ENCODE peak calls at places on chromosome 3, in seven cellular contexts. W is body of pancreas, Y is stomach, T is NB4, Z is uterus, X is upper lobe of left lung, V is HCT116. R is an unnamed sample.

GRCh38 chr3:122694966-122695365 is 14.3 kb downstream of the PARP14 start:
- DNase-seq in W (no peak), Y (no peak), T (no peak), Z (no peak), X (no peak), V (no peak), R (no peak)

GRCh38 chr3:149572796-149573414 is 84.9 kb downstream of the WWTR1 start:
- DNase-seq in W (no peak), Y (no peak), T (no peak), Z (peak; percentile 35), X (no peak), V (no peak), R (no peak)

GRCh38 chr3:122988507-122988906 is 39.1 kb downstream of the SEMA5B start:
- DNase-seq in W (no peak), Y (no peak), T (no peak), Z (no peak), X (no peak), V (no peak), R (no peak)

GRCh38 chr3:43417133-43417532 is 130.8 kb downstream of the SNRK start:
- DNase-seq in W (no peak), Y (no peak), T (no peak), Z (no peak), X (no peak), V (no peak), R (no peak)

GRCh38 chr3:43097681-43098080 is 8.2 kb downstream of the POMGNT2 start:
- DNase-seq in W (no peak), Y (no peak), T (no peak), Z (no peak), X (no peak), V (no peak), R (no peak)

GRCh38 chr3:115139072-115139471 is 8.0 kb downstream of the ZBTB20 start:
- DNase-seq in W (no peak), Y (no peak), T (no peak), Z (no peak), X (no peak), V (no peak), R (no peak)

GRCh38 chr3:86149054-86149453 is 841.9 kb downstream of the VGLL3 start:
- DNase-seq in W (no peak), Y (no peak), T (no peak), Z (no peak), X (no peak), V (no peak), R (no peak)

GRCh38 chr3:88005066-88005465 is 53.7 kb downstream of the CGGBP1 start:
- DNase-seq in W (no peak), Y (no peak), T (peak; percentile 37), Z (no peak), X (no peak), V (peak; percentile 18), R (no peak)

GRCh38 chr3:43062556-43063040 is 43.3 kb downstream of the POMGNT2 start:
- DNase-seq in W (no peak), Y (no peak), T (no peak), Z (no peak), X (no peak), V (no peak), R (peak; percentile 76)

GRCh38 chr3:197031315-197032285 is 2.0 kb upstream of the MELTF start:
- DNase-seq in W (peak; percentile 36), Y (peak; percentile 70), T (peak; percentile 97), Z (peak; percentile 97), X (no peak), V (peak; percentile 99), R (peak; percentile 91)

GRCh38 chr3:39531681-39532080 is 64.2 kb downstream of the MOBP start:
- DNase-seq in W (no peak), Y (no peak), T (peak; percentile 4), Z (no peak), X (no peak), V (peak; percentile 21), R (no peak)

GRCh38 chr3:2810723-2811122 is 299.5 kb downstream of the IL5RA start:
- DNase-seq in W (no peak), Y (no peak), T (peak; percentile 6), Z (no peak), X (no peak), V (no peak), R (no peak)

GRCh38 chr3:171132873-171133272 is 106.4 kb upstream of the SLC2A2 start:
- DNase-seq in W (no peak), Y (no peak), T (no peak), Z (no peak), X (no peak), V (no peak), R (no peak)

GRCh38 chr3:42756681-42757213 is 16.3 kb downstream of the CCDC13 start:
- DNase-seq in W (no peak), Y (no peak), T (no peak), Z (no peak), X (no peak), V (no peak), R (peak; percentile 56)

GRCh38 chr3:179266701-179267211 is 15.8 kb upstream of the KCNMB3 start:
- DNase-seq in W (no peak), Y (no peak), T (peak; percentile 33), Z (peak; percentile 52), X (peak; percentile 56), V (no peak), R (no peak)

GRCh38 chr3:19149388-19149787 is 1.1 kb downstream of the KCNH8 start:
- DNase-seq in W (peak; percentile 19), Y (no peak), T (peak; percentile 39), Z (no peak), X (no peak), V (no peak), R (no peak)

GRCh38 chr3:40463579-40463978 is 6.4 kb downstream of the RPL14 start:
- DNase-seq in W (no peak), Y (no peak), T (no peak), Z (no peak), X (no peak), V (no peak), R (no peak)

GRCh38 chr3:116614795-116615362 is 94.7 kb upstream of the TUSC7 start:
- DNase-seq in W (no peak), Y (no peak), T (peak; percentile 8), Z (no peak), X (no peak), V (no peak), R (no peak)

GRCh38 chr3:30934208-30934550 is 39.7 kb upstream of the GADL1 start:
- DNase-seq in W (no peak), Y (no peak), T (peak; percentile 65), Z (no peak), X (no peak), V (peak; percentile 40), R (no peak)
- TF ChIP-seq CTCF in W (peak; percentile 57), Y (peak; percentile 15), T (peak; percentile 48), Z (peak; percentile 56), X (peak; percentile 30), V (peak; percentile 58), R (no peak)

GRCh38 chr3:128725547-128725931 is 444 bp upstream of the RAB7A start:
- DNase-seq in W (no peak), Y (no peak), T (no peak), Z (no peak), X (no peak), V (no peak), R (no peak)

GRCh38 chr3:128726691-128727031 is 678 bp downstream of the RAB7A start:
- DNase-seq in W (peak; percentile 67), Y (peak; percentile 61), T (peak; percentile 62), Z (peak; percentile 52), X (no peak), V (no peak), R (peak; percentile 83)

GRCh38 chr3:128727485-128727884 is 1.5 kb downstream of the RAB7A start:
- DNase-seq in W (no peak), Y (no peak), T (no peak), Z (no peak), X (no peak), V (no peak), R (no peak)

GRCh38 chr3:128727059-128727458 is 1.1 kb downstream of the RAB7A start:
- DNase-seq in W (no peak), Y (no peak), T (no peak), Z (no peak), X (no peak), V (no peak), R (no peak)

DNA sequence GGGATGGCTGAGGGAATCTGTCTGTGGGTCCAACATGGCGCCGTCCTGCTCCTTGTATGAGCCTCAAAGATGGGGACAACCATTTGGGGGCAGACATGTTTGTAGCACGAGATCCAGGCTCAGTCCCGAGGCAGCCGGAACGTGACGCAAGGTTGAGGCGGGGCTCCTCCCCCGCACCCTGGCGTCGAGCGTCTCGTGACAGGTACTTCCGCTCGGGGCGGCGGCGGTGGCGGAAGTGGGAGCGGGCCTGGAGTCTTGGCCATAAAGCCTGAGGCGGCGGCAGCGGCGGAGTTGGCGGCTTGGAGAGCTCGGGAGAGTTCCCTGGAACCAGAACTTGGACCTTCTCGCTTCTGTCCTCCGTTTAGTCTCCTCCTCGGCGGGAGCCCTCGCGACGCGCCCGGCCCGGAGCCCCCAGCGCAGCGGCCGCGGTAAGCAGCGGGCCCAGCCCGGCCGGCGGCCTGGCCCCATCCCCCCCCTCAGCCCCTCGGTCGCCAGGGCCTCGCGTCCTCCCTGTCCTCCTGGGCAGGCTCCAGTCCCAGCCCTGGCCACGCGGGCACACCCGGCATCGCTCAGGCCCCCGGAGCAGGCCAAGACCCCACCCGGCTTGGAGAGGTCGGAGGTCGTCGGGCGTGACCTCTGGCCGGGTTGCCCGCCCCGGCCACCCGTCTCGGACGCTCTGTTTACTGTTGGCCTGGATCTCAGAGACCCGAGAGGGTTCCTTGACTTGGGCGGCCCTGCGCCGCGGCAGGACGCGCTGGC is at the start of gene RAB7A:
- DNase-seq in W (peak; percentile 98), Y (peak; percentile 98), T (peak; percentile 99), Z (peak; percentile 99), X (peak; percentile 99), V (peak; percentile 95), R (peak; percentile 98)
- TF ChIP-seq POLR2A in W (peak; percentile 92), Y (peak; percentile 90), T (peak; percentile 87), Z (peak; percentile 87), X (peak; percentile 97), V (peak; percentile 44), R (no peak)

GRCh38 chr3:106945435-106945834 is 431.8 kb upstream of the CCDC54 start:
- DNase-seq in W (no peak), Y (no peak), T (no peak), Z (no peak), X (no peak), V (no peak), R (no peak)
- TF ChIP-seq CTCF in W (no peak), Y (no peak), T (no peak), Z (no peak), X (no peak), V (no peak), R (no peak)

GRCh38 chr3:187748050-187748481 is 2.8 kb upstream of the BCL6 start:
- DNase-seq in W (peak; percentile 96), Y (peak; percentile 96), T (peak; percentile 80), Z (peak; percentile 93), X (no peak), V (peak; percentile 78), R (peak; percentile 98)
- TF ChIP-seq POLR2A in W (no peak), Y (no peak), T (no peak), Z (no peak), X (no peak), V (no peak), R (no peak)

DNA sequence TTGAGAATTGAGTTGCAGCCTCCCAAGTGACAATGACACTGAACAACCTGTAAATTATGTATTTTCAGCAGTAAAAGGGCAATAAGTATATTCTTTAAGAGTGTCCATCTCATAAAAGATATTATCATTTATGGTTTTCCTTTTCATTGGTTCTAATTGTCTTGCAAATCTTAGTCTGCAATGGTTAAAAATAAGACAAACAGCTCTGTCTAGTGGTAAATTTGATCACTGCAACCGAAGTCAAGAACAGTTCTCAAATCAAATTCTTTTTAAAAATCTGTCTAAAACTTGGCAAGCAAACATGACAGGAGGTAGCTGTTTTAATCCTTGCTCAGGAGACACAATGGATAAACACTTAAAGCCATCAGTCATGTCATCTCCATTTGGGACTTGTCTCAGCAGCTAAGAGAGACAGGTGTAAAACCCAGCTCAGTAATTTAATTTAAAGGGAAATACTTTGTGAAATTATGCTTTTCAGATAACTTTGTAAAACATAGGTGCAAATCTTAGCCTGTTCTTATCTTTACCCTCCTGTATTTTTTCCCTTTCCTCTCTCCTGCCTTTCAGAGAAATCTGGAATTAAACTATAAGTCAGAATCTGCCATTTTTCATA is 150.3 kb upstream of the ARHGEF26 start:
- DNase-seq in W (no peak), Y (no peak), T (peak; percentile 14), Z (no peak), X (no peak), V (peak; percentile 37), R (no peak)
- TF ChIP-seq CTCF in W (peak; percentile 36), Y (peak; percentile 17), T (peak; percentile 10), Z (no peak), X (no peak), V (peak; percentile 61), R (no peak)

R was measured in lower leg skin.